ENCODE peak calls at places on chromosomes 2 and 18, in nine cellular contexts. E is pulmonary artery endothelial cell; Q is astrocyte; N is NCI-H2029 treated with DMSO at 0.1 percent for 48 hours; K is GDM1; W is non-pigmented ciliary epithelial cell; M is left lobe of liver; V is activated T-cell treated with anti-CD3 and anti-CD28 coated beads, Interleukin-2, amount 50 U/mL, for 4 hours; Y is sigmoid colon. X is an unnamed sample.

GRCh38 chr2:48483916-48484315 is 46.0 kb upstream of the STON1 start:
- DNase-seq in E (no peak), Q (peak), N (no peak), K (no peak), W (peak), M (no peak), V (no peak), Y (no peak), X (no peak)

GRCh38 chr2:41151746-41152145 is 699.9 kb upstream of the SLC8A1 start:
- DNase-seq in E (no peak), Q (no peak), N (no peak), K (no peak), W (peak), M (no peak), V (no peak), Y (no peak), X (no peak)

GRCh38 chr2:232896111-232896510 is 26.0 kb downstream of the SNORC start:
- DNase-seq in E (no peak), Q (no peak), N (no peak), K (no peak), W (no peak), M (no peak), V (no peak), Y (no peak), X (no peak)

GRCh38 chr2:56709181-56709580 is 525.4 kb downstream of the CCDC85A start:
- DNase-seq in E (no peak), Q (peak), N (no peak), K (no peak), W (no peak), M (no peak), V (no peak), Y (no peak), X (no peak)

GRCh38 chr2:119434664-119435063 is 3.0 kb downstream of the TMEM37 start:
- DNase-seq in E (no peak), Q (no peak), N (no peak), K (no peak), W (no peak), M (no peak), V (no peak), Y (no peak), X (no peak)

GRCh38 chr2:144330951-144331651 is 188.8 kb downstream of the ZEB2 start:
- DNase-seq in E (no peak), Q (no peak), N (no peak), K (no peak), W (no peak), M (no peak), V (peak), Y (no peak), X (no peak)

GRCh38 chr18:64668563-64668962 is 519.7 kb upstream of the LINC00305 start:
- DNase-seq in E (no peak), Q (no peak), N (no peak), K (no peak), W (no peak), M (no peak), V (no peak), Y (no peak), X (no peak)

GRCh38 chr18:57910134-57910533 is 107.0 kb upstream of the ATP8B1 start:
- DNase-seq in E (no peak), Q (no peak), N (no peak), K (no peak), W (no peak), M (no peak), V (no peak), Y (no peak), X (no peak)

GRCh38 chr2:437772-438393 is 150.0 kb upstream of the ALKAL2 start:
- DNase-seq in E (no peak), Q (no peak), N (peak), K (peak), W (no peak), M (no peak), V (peak), Y (no peak), X (no peak)

GRCh38 chr2:109162999-109163398 is 34.0 kb downstream of the SH3RF3 start:
- DNase-seq in E (peak), Q (peak), N (peak), K (no peak), W (no peak), M (no peak), V (no peak), Y (no peak), X (no peak)

GRCh38 chr2:7428444-7429204 is 511.4 kb downstream of the RNF144A start:
- DNase-seq in E (no peak), Q (no peak), N (no peak), K (no peak), W (no peak), M (no peak), V (no peak), Y (no peak), X (no peak)

GRCh38 chr18:49135871-49136270 is 185.1 kb upstream of the SMAD7 start:
- DNase-seq in E (no peak), Q (peak), N (no peak), K (no peak), W (no peak), M (no peak), V (no peak), Y (no peak), X (no peak)

GRCh38 chr2:122191331-122191730 is 435.9 kb downstream of the TSN start:
- DNase-seq in E (no peak), Q (no peak), N (no peak), K (no peak), W (no peak), M (peak), V (no peak), Y (no peak), X (no peak)

GRCh38 chr2:102708847-102709559 is 52.8 kb upstream of the TMEM182 start:
- DNase-seq in E (no peak), Q (peak), N (no peak), K (no peak), W (peak), M (no peak), V (no peak), Y (no peak), X (no peak)

GRCh38 chr18:36095936-36096519 is 28.7 kb upstream of the RPRD1A start:
- DNase-seq in E (peak), Q (peak), N (peak), K (peak), W (peak), M (no peak), V (no peak), Y (no peak), X (peak)

GRCh38 chr2:126227250-126227649 is 428.7 kb upstream of the GYPC start:
- DNase-seq in E (no peak), Q (no peak), N (no peak), K (no peak), W (no peak), M (no peak), V (no peak), Y (no peak), X (no peak)

GRCh38 chr2:239778861-239779591 is 246.1 kb downstream of the NDUFA10 start:
- DNase-seq in E (no peak), Q (no peak), N (no peak), K (no peak), W (no peak), M (no peak), V (no peak), Y (peak), X (no peak)

GRCh38 chr2:33366473-33366872 is 110.0 kb upstream of the RASGRP3 start:
- DNase-seq in E (no peak), Q (peak), N (no peak), K (no peak), W (no peak), M (no peak), V (no peak), Y (peak), X (no peak)

GRCh38 chr18:70454705-70455322 is 166.0 kb downstream of the SOCS6 start:
- DNase-seq in E (peak), Q (peak), N (peak), K (peak), W (peak), M (no peak), V (no peak), Y (no peak), X (peak)

GRCh38 chr2:172859821-172860707 is 124.4 kb downstream of the RAPGEF4 start:
- DNase-seq in E (no peak), Q (no peak), N (peak), K (no peak), W (no peak), M (no peak), V (no peak), Y (no peak), X (no peak)

GRCh38 chr2:182360012-182360662 is 66.7 kb downstream of the PDE1A start:
- DNase-seq in E (no peak), Q (peak), N (no peak), K (no peak), W (no peak), M (no peak), V (no peak), Y (peak), X (no peak)

GRCh38 chr2:6977095-6977777 is 60.0 kb downstream of the RNF144A start:
- DNase-seq in E (no peak), Q (peak), N (peak), K (no peak), W (no peak), M (no peak), V (no peak), Y (peak), X (no peak)

GRCh38 chr2:1692342-1692741 is 52.0 kb downstream of the PXDN start:
- DNase-seq in E (no peak), Q (no peak), N (no peak), K (no peak), W (no peak), M (peak), V (no peak), Y (no peak), X (no peak)